ENCODE peak calls at places on chromosomes 1 and 21, in seven cellular contexts. O, S, H, B, Q, V and G are unnamed samples.

GRCh38 chr1:101237229-101237837 is 514 bp downstream of the S1PR1 start:
- DNase-seq in O (no peak), S (no peak), H (no peak), B (no peak), Q (no peak), V (no peak), G (no peak)

GRCh38 chr21:37367301-37367757 is 756 bp downstream of the DYRK1A start:
- DNase-seq in O (peak), S (no peak), H (peak), B (no peak), Q (no peak), V (no peak), G (no peak)

GRCh38 chr1:206580438-206581113 is 31.7 kb downstream of the EIF2D start:
- DNase-seq in O (no peak), S (no peak), H (no peak), B (no peak), Q (no peak), V (no peak), G (no peak)

GRCh38 chr1:245997471-245998258 is 509.4 kb downstream of the SMYD3 start:
- DNase-seq in O (no peak), S (no peak), H (no peak), B (no peak), Q (no peak), V (no peak), G (no peak)

GRCh38 chr1:86753700-86754099 is 49.3 kb downstream of the SH3GLB1 start:
- DNase-seq in O (no peak), S (peak), H (no peak), B (no peak), Q (no peak), V (no peak), G (no peak)

GRCh38 chr1:93798301-93798700 is 80.7 kb downstream of the DNTTIP2 start:
- DNase-seq in O (no peak), S (no peak), H (no peak), B (no peak), Q (no peak), V (no peak), G (no peak)

GRCh38 chr1:204670152-204670927 is 15.2 kb downstream of the LRRN2 start:
- DNase-seq in O (no peak), S (no peak), H (no peak), B (peak), Q (no peak), V (no peak), G (no peak)

GRCh38 chr1:247332215-247332900 is 691 bp upstream of the ZNF496 start:
- DNase-seq in O (peak), S (no peak), H (peak), B (peak), Q (no peak), V (peak), G (no peak)

GRCh38 chr1:156488566-156489165 is 11.9 kb downstream of the MEF2D start:
- DNase-seq in O (peak), S (no peak), H (no peak), B (no peak), Q (no peak), V (no peak), G (no peak)

GRCh38 chr1:31703431-31704260 is at the start of gene COL16A1:
- DNase-seq in O (peak), S (no peak), H (peak), B (peak), Q (no peak), V (peak), G (no peak)

GRCh38 chr1:234262754-234263105 is 110.5 kb upstream of the COA6 start:
- DNase-seq in O (no peak), S (no peak), H (no peak), B (no peak), Q (no peak), V (no peak), G (no peak)

GRCh38 chr1:66696771-66697170 is 55.5 kb upstream of the DYNLT5 start:
- DNase-seq in O (no peak), S (no peak), H (no peak), B (no peak), Q (no peak), V (no peak), G (no peak)

GRCh38 chr1:173042806-173043205 is 7.9 kb downstream of the TNFSF18 start:
- DNase-seq in O (no peak), S (peak), H (no peak), B (no peak), Q (no peak), V (no peak), G (no peak)

GRCh38 chr1:201253906-201254624 is 29.2 kb upstream of the PKP1 start:
- DNase-seq in O (no peak), S (no peak), H (peak), B (no peak), Q (peak), V (no peak), G (no peak)

GRCh38 chr1:74246266-74246665 is 11.1 kb downstream of the TNNI3K start:
- DNase-seq in O (no peak), S (peak), H (no peak), B (no peak), Q (no peak), V (no peak), G (no peak)

GRCh38 chr1:5927506-5928370 is 64.5 kb downstream of the NPHP4 start:
- DNase-seq in O (peak), S (no peak), H (no peak), B (no peak), Q (peak), V (no peak), G (no peak)

GRCh38 chr1:11874624-11875023 is 15.9 kb upstream of the NPPB start:
- DNase-seq in O (no peak), S (no peak), H (no peak), B (no peak), Q (no peak), V (no peak), G (no peak)

GRCh38 chr1:180586671-180587155 is 27.9 kb downstream of the OVAAL start:
- DNase-seq in O (no peak), S (no peak), H (no peak), B (peak), Q (no peak), V (no peak), G (no peak)

GRCh38 chr1:214310010-214310409 is 29.1 kb downstream of the SMYD2 start:
- DNase-seq in O (no peak), S (no peak), H (no peak), B (no peak), Q (no peak), V (no peak), G (no peak)

GRCh38 chr1:844472-845026 is 79.2 kb upstream of the SAMD11 start:
- DNase-seq in O (no peak), S (no peak), H (no peak), B (no peak), Q (no peak), V (no peak), G (no peak)

DNA sequence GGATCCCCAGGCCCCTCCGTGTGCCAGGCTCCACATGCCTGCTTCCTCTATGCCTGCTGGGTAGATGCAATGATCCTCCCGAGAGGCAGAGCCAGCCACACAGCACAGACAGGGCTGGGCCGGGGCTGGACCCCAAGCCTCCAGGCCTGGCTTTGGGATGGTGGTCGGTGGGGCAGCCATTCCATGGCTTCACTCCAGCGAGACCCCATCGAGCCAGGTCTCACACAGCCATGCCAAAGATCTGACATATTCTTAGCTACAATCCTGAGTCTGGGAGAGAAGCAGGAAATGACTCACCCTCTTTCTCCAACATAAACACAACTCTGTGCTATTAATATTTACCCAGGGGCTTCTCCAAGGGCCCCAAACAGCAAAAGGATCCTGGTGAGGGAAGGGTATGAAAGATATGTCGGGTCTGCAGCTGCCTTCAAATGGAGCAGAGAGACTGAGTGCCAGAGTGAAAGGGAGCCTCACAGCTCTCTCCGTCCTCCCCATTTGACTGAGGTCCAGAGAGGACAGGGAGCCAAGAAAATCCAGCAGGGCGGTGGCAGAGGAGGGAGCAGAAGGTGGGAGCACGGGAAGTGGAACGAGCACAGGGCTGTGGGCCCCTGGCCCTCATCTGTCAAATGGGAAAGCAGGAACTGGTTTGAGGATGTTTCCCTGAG is 639.5 kb downstream of the MATN1 start:
- DNase-seq in O (no peak), S (no peak), H (no peak), B (no peak), Q (no peak), V (no peak), G (no peak)
- TF ChIP-seq POLR2AphosphoS5 in O (no peak), S (peak), H (no peak), B (no peak), Q (no peak), V (no peak), G (no peak)

GRCh38 chr1:160291248-160292220 is 6.6 kb upstream of the PEX19 start:
- DNase-seq in O (peak), S (peak), H (peak), B (peak), Q (no peak), V (peak), G (no peak)
- TF ChIP-seq POLR2AphosphoS5 in O (no peak), S (no peak), H (no peak), B (no peak), Q (no peak), V (no peak), G (no peak)

GRCh38 chr1:33268927-33269610 is 12.8 kb downstream of the ZNF362 start:
- DNase-seq in O (no peak), S (no peak), H (no peak), B (no peak), Q (no peak), V (no peak), G (no peak)
- TF ChIP-seq POLR2AphosphoS5 in O (no peak), S (no peak), H (no peak), B (no peak), Q (no peak), V (no peak), G (no peak)

GRCh38 chr1:9490605-9491339 is 48.5 kb upstream of the SLC25A33 start:
- DNase-seq in O (peak), S (peak), H (peak), B (peak), Q (no peak), V (peak), G (peak)
- TF ChIP-seq POLR2AphosphoS5 in O (no peak), S (no peak), H (peak), B (no peak), Q (peak), V (no peak), G (no peak)

GRCh38 chr21:44511219-44511937 is 28.6 kb downstream of the KRTAP10-1 start:
- DNase-seq in O (no peak), S (no peak), H (no peak), B (no peak), Q (no peak), V (no peak), G (no peak)
- TF ChIP-seq POLR2AphosphoS5 in O (no peak), S (no peak), H (no peak), B (no peak), Q (no peak), V (no peak), G (no peak)

GRCh38 chr1:70382682-70383081 is 28.2 kb upstream of the ANKRD13C start:
- DNase-seq in O (no peak), S (no peak), H (no peak), B (no peak), Q (no peak), V (no peak), G (no peak)

GRCh38 chr1:70384542-70384941 is 26.5 kb upstream of the CTH start:
- DNase-seq in O (no peak), S (no peak), H (no peak), B (no peak), Q (no peak), V (no peak), G (no peak)

GRCh38 chr1:70387507-70387906 is 23.6 kb upstream of the CTH start:
- DNase-seq in O (no peak), S (no peak), H (no peak), B (no peak), Q (no peak), V (no peak), G (no peak)

GRCh38 chr1:70385477-70385876 is 25.6 kb upstream of the CTH start:
- DNase-seq in O (no peak), S (no peak), H (no peak), B (no peak), Q (no peak), V (no peak), G (no peak)

DNA sequence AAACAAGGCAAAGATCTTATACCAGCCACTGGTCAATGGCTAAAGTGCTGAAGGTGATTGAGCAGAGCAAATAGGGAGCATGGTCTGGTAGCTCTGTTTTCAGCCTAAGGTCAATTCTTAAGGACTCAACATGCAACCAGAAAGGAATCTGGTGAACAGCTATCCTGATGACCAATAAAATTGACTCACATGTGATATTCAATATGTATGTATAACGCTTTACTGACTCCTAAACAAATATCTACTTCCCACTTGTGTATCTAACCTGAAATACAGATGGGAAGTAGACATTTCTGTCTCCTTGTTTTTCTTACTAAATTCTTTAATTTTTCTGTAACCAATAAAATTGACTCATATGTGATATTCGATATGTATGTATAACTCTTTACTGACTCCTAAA is 24.9 kb upstream of the CTH start:
- DNase-seq in O (no peak), S (no peak), H (no peak), B (no peak), Q (no peak), V (no peak), G (no peak)
- TF ChIP-seq POLR2AphosphoS5 in O (no peak), S (no peak), H (no peak), B (no peak), Q (no peak), V (no peak), G (no peak)

DNA sequence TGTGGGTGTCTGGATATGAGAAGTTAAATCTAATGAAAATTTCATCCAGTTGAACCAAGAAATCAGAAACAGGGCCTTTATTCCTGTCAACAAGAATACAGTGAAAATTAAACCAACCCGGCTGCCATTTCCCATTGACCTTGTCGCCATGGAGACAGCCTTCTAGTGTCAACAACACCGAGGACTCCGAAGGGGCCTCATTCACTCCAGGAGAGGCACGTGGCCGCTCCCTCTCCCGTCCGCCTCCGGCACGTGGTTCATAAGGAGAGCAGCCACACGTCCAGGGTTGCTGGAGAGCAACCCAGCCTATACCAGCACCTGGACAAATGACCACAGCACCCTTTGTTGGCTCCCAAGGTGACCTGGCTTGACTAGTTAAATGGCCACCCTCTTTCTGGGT is 120.3 kb upstream of the VAMP3 start:
- DNase-seq in O (no peak), S (no peak), H (no peak), B (no peak), Q (no peak), V (no peak), G (no peak)
- TF ChIP-seq POLR2AphosphoS5 in O (no peak), S (no peak), H (no peak), B (no peak), Q (no peak), V (no peak), G (no peak)